ENCODE peak calls at places on chromosomes 4 and X, in ten cellular contexts. One of them, this sample, is unnamed.

GRCh38 chrX:9055354-9055753 is 21.4 kb upstream of the FAM9B start:
- DNase-seq in right cardiac atrium: no peak
- DNase-seq in caudate nucleus: no peak
- DNase-seq in Kasumi-1: peak; percentile 68
- DNase-seq in aorta: no peak
- DNase-seq in iPS DF 6.9: no peak
- DNase-seq in GM19239: no peak
- DNase-seq in mesenchymal stem cell: no peak
- DNase-seq in T-helper 9 cell: no peak
- DNase-seq in SHP77: no peak
- DNase-seq in this sample: no peak

GRCh38 chr4:37540486-37540885 is 145.7 kb downstream of the RELL1 start:
- DNase-seq in right cardiac atrium: no peak
- DNase-seq in caudate nucleus: no peak
- DNase-seq in Kasumi-1: no peak
- DNase-seq in aorta: no peak
- DNase-seq in iPS DF 6.9: peak; percentile 25
- DNase-seq in GM19239: no peak
- DNase-seq in mesenchymal stem cell: no peak
- DNase-seq in T-helper 9 cell: no peak
- DNase-seq in SHP77: no peak
- DNase-seq in this sample: no peak

GRCh38 chr4:168183717-168184571 is 91.6 kb downstream of the ANXA10 start:
- DNase-seq in right cardiac atrium: no peak
- DNase-seq in caudate nucleus: no peak
- DNase-seq in Kasumi-1: peak; percentile 58
- DNase-seq in aorta: no peak
- DNase-seq in iPS DF 6.9: no peak
- DNase-seq in GM19239: no peak
- DNase-seq in mesenchymal stem cell: peak; percentile 43
- DNase-seq in T-helper 9 cell: no peak
- DNase-seq in SHP77: peak; percentile 6
- DNase-seq in this sample: no peak

GRCh38 chr4:989722-990471 is 3.1 kb downstream of the IDUA start:
- DNase-seq in right cardiac atrium: peak; percentile 61
- DNase-seq in caudate nucleus: no peak
- DNase-seq in Kasumi-1: no peak
- DNase-seq in aorta: no peak
- DNase-seq in iPS DF 6.9: no peak
- DNase-seq in GM19239: no peak
- DNase-seq in mesenchymal stem cell: no peak
- DNase-seq in T-helper 9 cell: no peak
- DNase-seq in SHP77: no peak
- DNase-seq in this sample: peak; percentile 27

GRCh38 chr4:151226004-151226932 is 50.7 kb upstream of the PRSS48 start:
- DNase-seq in right cardiac atrium: no peak
- DNase-seq in caudate nucleus: no peak
- DNase-seq in Kasumi-1: no peak
- DNase-seq in aorta: no peak
- DNase-seq in iPS DF 6.9: no peak
- DNase-seq in GM19239: no peak
- DNase-seq in mesenchymal stem cell: peak; percentile 85
- DNase-seq in T-helper 9 cell: no peak
- DNase-seq in SHP77: no peak
- DNase-seq in this sample: no peak

GRCh38 chrX:119008122-119008744 is 33.8 kb downstream of the LONRF3 start:
- DNase-seq in right cardiac atrium: no peak
- DNase-seq in caudate nucleus: no peak
- DNase-seq in Kasumi-1: peak; percentile 53
- DNase-seq in aorta: no peak
- DNase-seq in iPS DF 6.9: no peak
- DNase-seq in GM19239: no peak
- DNase-seq in mesenchymal stem cell: peak; percentile 28
- DNase-seq in T-helper 9 cell: peak; percentile 24
- DNase-seq in SHP77: no peak
- DNase-seq in this sample: peak; percentile 39

GRCh38 chr4:169440446-169440845 is 169.7 kb upstream of the SH3RF1 start:
- DNase-seq in right cardiac atrium: peak; percentile 38
- DNase-seq in caudate nucleus: no peak
- DNase-seq in Kasumi-1: no peak
- DNase-seq in aorta: peak; percentile 40
- DNase-seq in iPS DF 6.9: no peak
- DNase-seq in GM19239: no peak
- DNase-seq in mesenchymal stem cell: no peak
- DNase-seq in T-helper 9 cell: no peak
- DNase-seq in SHP77: no peak
- DNase-seq in this sample: no peak

GRCh38 chr4:119299221-119300071 is 22.5 kb downstream of the FABP2 start:
- DNase-seq in right cardiac atrium: no peak
- DNase-seq in caudate nucleus: no peak
- DNase-seq in Kasumi-1: no peak
- DNase-seq in aorta: no peak
- DNase-seq in iPS DF 6.9: no peak
- DNase-seq in GM19239: no peak
- DNase-seq in mesenchymal stem cell: peak; percentile 43
- DNase-seq in T-helper 9 cell: no peak
- DNase-seq in SHP77: no peak
- DNase-seq in this sample: no peak

GRCh38 chrX:5086388-5086787 is 1142.3 kb downstream of the NLGN4X start:
- DNase-seq in right cardiac atrium: no peak
- DNase-seq in caudate nucleus: no peak
- DNase-seq in Kasumi-1: no peak
- DNase-seq in aorta: no peak
- DNase-seq in iPS DF 6.9: no peak
- DNase-seq in GM19239: no peak
- DNase-seq in mesenchymal stem cell: no peak
- DNase-seq in T-helper 9 cell: no peak
- DNase-seq in SHP77: no peak
- DNase-seq in this sample: no peak

GRCh38 chrX:23765449-23765848 is 17.5 kb upstream of the SAT1 start:
- DNase-seq in right cardiac atrium: no peak
- DNase-seq in caudate nucleus: no peak
- DNase-seq in Kasumi-1: no peak
- DNase-seq in aorta: no peak
- DNase-seq in iPS DF 6.9: no peak
- DNase-seq in GM19239: no peak
- DNase-seq in mesenchymal stem cell: no peak
- DNase-seq in T-helper 9 cell: no peak
- DNase-seq in SHP77: no peak
- DNase-seq in this sample: no peak

GRCh38 chrX:14073561-14073960 is 43.9 kb upstream of the GEMIN8 start:
- DNase-seq in right cardiac atrium: no peak
- DNase-seq in caudate nucleus: no peak
- DNase-seq in Kasumi-1: no peak
- DNase-seq in aorta: no peak
- DNase-seq in iPS DF 6.9: no peak
- DNase-seq in GM19239: no peak
- DNase-seq in mesenchymal stem cell: peak; percentile 38
- DNase-seq in T-helper 9 cell: no peak
- DNase-seq in SHP77: no peak
- DNase-seq in this sample: no peak

This sample was measured in left ventricle myocardium superior.